ENCODE peak calls at places on chromosomes 5 and 9, in six cellular contexts. W is cardiac fibroblast; O is activated CD4-positive, alpha-beta T cell treated with anti-CD3 and anti-CD28 coated beads, Interleukin-2, amount 10 ng/mL, durations not matched to agents 7 days and 5 days; H is anterior cingulate cortex; Q is T follicular helper cell; G is type B pancreatic cell. F is an unnamed sample.

GRCh38 chr5:153896117-153896516 is 142.6 kb downstream of the FAM114A2 start:
- DNase-seq in W (peak), O (no peak), H (no peak), Q (no peak), G (no peak), F (no peak)

GRCh38 chr5:850511-851006 is at the start of gene ZDHHC11:
- DNase-seq in W (no peak), O (no peak), H (no peak), Q (no peak), G (no peak), F (no peak)

GRCh38 chr5:139774980-139775654 is 20.5 kb upstream of the PSD2 start:
- DNase-seq in W (peak), O (peak), H (peak), Q (peak), G (peak), F (peak)

GRCh38 chr5:72325566-72326297 is 5.6 kb downstream of the PTCD2 start:
- DNase-seq in W (peak), O (no peak), H (no peak), Q (no peak), G (no peak), F (no peak)

GRCh38 chr5:96657068-96657467 is 5.1 kb upstream of the CAST start:
- DNase-seq in W (peak), O (peak), H (no peak), Q (no peak), G (no peak), F (peak)

GRCh38 chr9:126805546-126806262 is 864 bp downstream of the ZBTB43 start:
- DNase-seq in W (peak), O (peak), H (no peak), Q (peak), G (no peak), F (peak)

GRCh38 chr5:136629125-136629790 is 263.9 kb upstream of the TRPC7 start:
- DNase-seq in W (no peak), O (no peak), H (no peak), Q (no peak), G (no peak), F (no peak)

GRCh38 chr5:150777685-150778084 is 872 bp upstream of the SMIM3 start:
- DNase-seq in W (peak), O (no peak), H (no peak), Q (no peak), G (no peak), F (no peak)

GRCh38 chr5:35125746-35126145 is 78.0 kb upstream of the AGXT2 start:
- DNase-seq in W (no peak), O (no peak), H (no peak), Q (no peak), G (no peak), F (no peak)

GRCh38 chr5:164422400-164422799 is 917.0 kb downstream of the MAT2B start:
- DNase-seq in W (peak), O (no peak), H (no peak), Q (no peak), G (no peak), F (no peak)

F was measured in stimulated activated CD4-positive, alpha-beta T cell treated with anti-CD3 and anti-CD28 coated beads, Interleukin-2, amount 100 ng/mL, for 24 hours.